ENCODE peak calls at places on chromosomes 1 and 21, in seven cellular contexts. X is fibroblast of mammary gland, F is cerebellum, E is NCI-H2029 treated with DMSO at 0.1 percent for 48 hours, T is osteocyte, H is NAMALWA, V is right atrium auricular region. J is an unnamed sample.

GRCh38 chr1:210416049-210416448 is 87.3 kb downstream of the HHAT start:
- DNase-seq in T (no peak), X (no peak), E (no peak), V (no peak), H (peak; percentile 4), F (no peak), J (no peak)

GRCh38 chr1:167447521-167448136 is 70.7 kb downstream of the CD247 start:
- DNase-seq in F (no peak), T (no peak), H (peak; percentile 81), E (no peak), V (no peak), X (no peak), J (no peak)

GRCh38 chr1:15802234-15802965 is 5.0 kb downstream of the UQCRHL start:
- DNase-seq in V (no peak), E (no peak), F (no peak), X (no peak), H (no peak), T (no peak), J (no peak)

GRCh38 chr1:212487286-212487685 is 54.6 kb downstream of the NENF start:
- DNase-seq in V (no peak), X (no peak), E (no peak), T (no peak), F (no peak), H (no peak), J (no peak)

GRCh38 chr1:68361511-68361910 is 88.2 kb downstream of the RPE65 start:
- DNase-seq in E (no peak), V (no peak), T (no peak), F (no peak), X (peak; percentile 68), H (no peak), J (no peak)

GRCh38 chr1:116147972-116148371 is 36.8 kb downstream of the MAB21L3 start:
- DNase-seq in E (no peak), V (no peak), T (no peak), X (no peak), F (no peak), H (no peak), J (no peak)

GRCh38 chr1:219236933-219237610 is 63.4 kb downstream of the LYPLAL1 start:
- DNase-seq in T (no peak), F (no peak), X (no peak), V (no peak), E (no peak), H (no peak), J (no peak)

GRCh38 chr1:67683306-67683705 is 1.7 kb upstream of the GADD45A start:
- DNase-seq in H (no peak), X (peak; percentile 83), F (no peak), T (no peak), E (no peak), V (no peak), J (no peak)

GRCh38 chr1:226078336-226078735 is 15.8 kb downstream of the H3-3A start:
- DNase-seq in T (peak; percentile 56), E (no peak), H (no peak), F (no peak), V (no peak), X (no peak), J (no peak)

GRCh38 chr1:91760487-91760886 is 125.5 kb downstream of the TGFBR3 start:
- DNase-seq in X (no peak), H (no peak), V (no peak), F (no peak), E (no peak), T (no peak), J (no peak)

GRCh38 chr21:25788677-25789076 is 53.9 kb downstream of the GABPA start:
- DNase-seq in F (no peak), E (no peak), V (no peak), X (no peak), H (no peak), T (no peak), J (no peak)

GRCh38 chr1:147641695-147642592 is 28.4 kb downstream of the ACP6 start:
- DNase-seq in T (no peak), E (peak; percentile 42), X (peak; percentile 69), V (no peak), F (peak; percentile 36), H (peak; percentile 83), J (no peak)

GRCh38 chr1:3465091-3465934 is 10.8 kb downstream of the ARHGEF16 start:
- DNase-seq in H (no peak), F (no peak), T (no peak), X (no peak), V (no peak), E (no peak), J (peak; percentile 20)

GRCh38 chr1:153251562-153251961 is 7.9 kb upstream of the LORICRIN start:
- DNase-seq in H (no peak), E (no peak), V (no peak), F (no peak), T (no peak), X (no peak), J (no peak)